ENCODE peak calls at places on chromosome 9, in four cellular contexts. Y is Daoy, X is HFFc6, A is substantia nigra. N is an unnamed sample.

GRCh38 chr9:133429641-133430161 is 7.5 kb downstream of the ADAMTS13 start:
- DNase-seq in X (no peak), Y (no peak), A (no peak), N (peak; percentile 85)

GRCh38 chr9:117535439-117535838 is 120.6 kb upstream of the ASTN2 start:
- DNase-seq in X (no peak), A (no peak), Y (no peak), N (no peak)

GRCh38 chr9:9117866-9118265 is 1318.3 kb upstream of the DMAC1 start:
- DNase-seq in X (no peak), A (no peak), Y (no peak), N (no peak)

GRCh38 chr9:98375138-98375726 is 119.8 kb upstream of the TBC1D2 start:
- DNase-seq in Y (peak; percentile 69), A (no peak), X (peak; percentile 87), N (no peak)

GRCh38 chr9:127682351-127683136 is 24.2 kb upstream of the CFAP157 start:
- DNase-seq in A (no peak), X (no peak), Y (no peak), N (no peak)

GRCh38 chr9:88572684-88573083 is 37.7 kb downstream of the NXNL2 start:
- DNase-seq in Y (no peak), A (no peak), X (no peak), N (no peak)

GRCh38 chr9:79163544-79163943 is 408.2 kb upstream of the TLE4 start:
- DNase-seq in A (no peak), Y (no peak), X (no peak), N (no peak)

GRCh38 chr9:126720661-126721530 is 83.9 kb upstream of the ZBTB43 start:
- DNase-seq in A (no peak), Y (no peak), X (no peak), N (no peak)

GRCh38 chr9:69273162-69273561 is 51.9 kb upstream of the ENTREP1 start:
- DNase-seq in A (no peak), Y (no peak), X (no peak), N (no peak)

GRCh38 chr9:121634800-121635261 is 16.6 kb upstream of the DAB2IP start:
- DNase-seq in A (peak; percentile 18), X (no peak), Y (peak; percentile 56), N (peak; percentile 33)

GRCh38 chr9:6194934-6195333 is 20.7 kb upstream of the IL33 start:
- DNase-seq in X (no peak), Y (no peak), A (no peak), N (no peak)

GRCh38 chr9:133002147-133003070 is 23.9 kb downstream of the GFI1B start:
- DNase-seq in A (no peak), X (no peak), Y (no peak), N (no peak)

GRCh38 chr9:125439434-125440272 is 178.0 kb downstream of the GAPVD1 start:
- DNase-seq in Y (no peak), X (no peak), A (no peak), N (no peak)

GRCh38 chr9:1979815-1980367 is 35.3 kb upstream of the SMARCA2 start:
- DNase-seq in X (peak; percentile 81), Y (peak; percentile 55), A (no peak), N (no peak)

GRCh38 chr9:2198956-2199635 is 183.9 kb downstream of the SMARCA2 start:
- DNase-seq in X (no peak), Y (no peak), A (no peak), N (no peak)

GRCh38 chr9:114290561-114290986 is 32.3 kb upstream of the ORM1 start:
- DNase-seq in Y (no peak), X (no peak), A (no peak), N (no peak)

GRCh38 chr9:122133263-122133983 is 26.2 kb downstream of the NDUFA8 start:
- DNase-seq in A (no peak), Y (no peak), X (no peak), N (no peak)

GRCh38 chr9:33287087-33287490 is 3.2 kb upstream of the NFX1 start:
- DNase-seq in A (peak; percentile 13), Y (peak; percentile 64), X (peak; percentile 74), N (peak; percentile 63)

GRCh38 chr9:12784461-12785250 is 9.8 kb downstream of the LURAP1L start:
- DNase-seq in X (peak; percentile 95), A (no peak), Y (peak; percentile 94), N (no peak)

GRCh38 chr9:130557077-130557468 is 22.3 kb upstream of the FUBP3 start:
- DNase-seq in A (no peak), Y (no peak), X (no peak), N (no peak)

GRCh38 chr9:21465859-21466518 is 16.1 kb downstream of the IFNE start:
- DNase-seq in Y (no peak), A (no peak), X (peak; percentile 65), N (peak; percentile 66)

GRCh38 chr9:136354592-136355085 is 8.9 kb downstream of the DNLZ start:
- DNase-seq in X (peak; percentile 67), Y (peak; percentile 59), A (no peak), N (no peak)

GRCh38 chr9:9016597-9016996 is 1217.0 kb upstream of the DMAC1 start:
- DNase-seq in A (no peak), X (no peak), Y (no peak), N (no peak)

GRCh38 chr9:35954942-35955546 is 2.9 kb downstream of the OR2S2 start:
- DNase-seq in Y (peak; percentile 74), A (peak; percentile 10), X (peak; percentile 77), N (peak; percentile 71)

GRCh38 chr9:109251080-109251775 is 69.6 kb downstream of the EPB41L4B start:
- DNase-seq in A (no peak), X (peak; percentile 27), Y (peak; percentile 93), N (no peak)

GRCh38 chr9:34988218-34989055 is 1.1 kb upstream of the DNAJB5 start:
- DNase-seq in A (peak; percentile 31), X (no peak), Y (peak; percentile 57), N (no peak)

GRCh38 chr9:95003694-95004451 is 277.4 kb downstream of the AOPEP start:
- DNase-seq in Y (peak; percentile 77), A (no peak), X (peak; percentile 50), N (peak; percentile 74)

GRCh38 chr9:124868511-124869465 is 6.9 kb downstream of the ARPC5L start:
- DNase-seq in X (peak; percentile 76), Y (peak; percentile 97), A (peak; percentile 75), N (peak; percentile 97)

GRCh38 chr9:135275163-135275925 is 187.9 kb downstream of the OLFM1 start:
- DNase-seq in X (no peak), Y (no peak), A (peak; percentile 33), N (no peak)

GRCh38 chr9:99057665-99058625 is 47.0 kb upstream of the TGFBR1 start:
- DNase-seq in X (peak; percentile 63), A (no peak), Y (peak; percentile 95), N (peak; percentile 54)

GRCh38 chr9:103188966-103189365 is 193.8 kb downstream of the CYLC2 start:
- DNase-seq in A (no peak), X (no peak), Y (no peak), N (no peak)

GRCh38 chr9:14198544-14199510 is 115.1 kb downstream of the NFIB start:
- DNase-seq in Y (peak; percentile 89), A (peak; percentile 9), X (no peak), N (no peak)

GRCh38 chr9:89951671-89952070 is 346.9 kb downstream of the GADD45G start:
- DNase-seq in Y (no peak), X (no peak), A (no peak), N (no peak)

GRCh38 chr9:34405719-34406118 is 29.0 kb upstream of the MYORG start:
- DNase-seq in A (no peak), X (peak; percentile 26), Y (peak; percentile 38), N (no peak)

GRCh38 chr9:20898885-20899554 is 132.4 kb downstream of the HACD4 start:
- DNase-seq in X (peak; percentile 39), Y (no peak), A (no peak), N (no peak)

GRCh38 chr9:36664806-36665205 is 92.1 kb downstream of the MELK start:
- DNase-seq in Y (no peak), X (no peak), A (no peak), N (no peak)

GRCh38 chr9:91949946-91950664 is at the start of gene ROR2:
- DNase-seq in X (no peak), Y (peak; percentile 85), A (no peak), N (peak; percentile 86)